ENCODE peak calls at places on chromosomes 3 and 15, in six cellular contexts. C, Z, T, L, S and K are unnamed samples.

GRCh38 chr15:88535100-88535499 is 11.4 kb downstream of the DET1 start:
- DNase-seq in T (peak; percentile 27), C (no peak), S (no peak), L (no peak), Z (no peak), K (no peak)

GRCh38 chr3:191919627-191920026 is 458.7 kb downstream of the PYDC2 start:
- DNase-seq in S (no peak), T (no peak), L (no peak), Z (no peak), C (no peak), K (no peak)

GRCh38 chr15:57506422-57506821 is 85.3 kb upstream of the MYZAP start:
- DNase-seq in T (no peak), L (no peak), S (no peak), Z (no peak), C (no peak), K (no peak)

GRCh38 chr3:137325170-137325569 is 367.4 kb downstream of the IL20RB start:
- DNase-seq in S (no peak), T (no peak), L (no peak), C (no peak), Z (no peak), K (no peak)

GRCh38 chr15:25775317-25775912 is 87.7 kb downstream of the ATP10A start:
- DNase-seq in L (no peak), Z (no peak), S (no peak), T (no peak), C (no peak), K (peak; percentile 75)

GRCh38 chr15:41022487-41023090 is 69.3 kb downstream of the CHAC1 start:
- DNase-seq in S (no peak), T (no peak), L (peak; percentile 50), Z (peak; percentile 28), C (no peak), K (no peak)

GRCh38 chr3:71955549-71956373 is 170.8 kb upstream of the PROK2 start:
- DNase-seq in L (peak; percentile 75), T (peak; percentile 38), Z (peak; percentile 45), S (peak; percentile 77), C (peak; percentile 84), K (peak; percentile 61)

GRCh38 chr15:59590027-59590426 is 21.6 kb upstream of the GCNT3 start:
- DNase-seq in S (no peak), L (no peak), C (no peak), T (no peak), Z (no peak), K (no peak)

GRCh38 chr15:83115831-83116565 is 8.6 kb downstream of the TM6SF1 start:
- DNase-seq in Z (no peak), L (no peak), S (no peak), T (no peak), C (no peak), K (no peak)

GRCh38 chr15:27912283-27912682 is 186.8 kb downstream of the OCA2 start:
- DNase-seq in T (no peak), L (no peak), S (no peak), C (no peak), Z (no peak), K (no peak)

GRCh38 chr3:65048151-65048550 is 360.4 kb upstream of the ADAMTS9 start:
- DNase-seq in C (no peak), T (peak; percentile 76), S (no peak), L (no peak), Z (no peak), K (no peak)

GRCh38 chr3:45105855-45106655 is 40.1 kb downstream of the CDCP1 start:
- DNase-seq in T (peak; percentile 82), Z (peak; percentile 73), L (no peak), C (no peak), S (no peak), K (no peak)

GRCh38 chr3:144809381-144809780 is 837.8 kb downstream of the DIPK2A start:
- DNase-seq in S (no peak), Z (no peak), T (no peak), C (no peak), L (no peak), K (no peak)

GRCh38 chr3:11199902-11200678 is 45.8 kb downstream of the HRH1 start:
- DNase-seq in S (no peak), T (peak; percentile 78), L (no peak), C (peak; percentile 31), Z (no peak), K (no peak)

DNA sequence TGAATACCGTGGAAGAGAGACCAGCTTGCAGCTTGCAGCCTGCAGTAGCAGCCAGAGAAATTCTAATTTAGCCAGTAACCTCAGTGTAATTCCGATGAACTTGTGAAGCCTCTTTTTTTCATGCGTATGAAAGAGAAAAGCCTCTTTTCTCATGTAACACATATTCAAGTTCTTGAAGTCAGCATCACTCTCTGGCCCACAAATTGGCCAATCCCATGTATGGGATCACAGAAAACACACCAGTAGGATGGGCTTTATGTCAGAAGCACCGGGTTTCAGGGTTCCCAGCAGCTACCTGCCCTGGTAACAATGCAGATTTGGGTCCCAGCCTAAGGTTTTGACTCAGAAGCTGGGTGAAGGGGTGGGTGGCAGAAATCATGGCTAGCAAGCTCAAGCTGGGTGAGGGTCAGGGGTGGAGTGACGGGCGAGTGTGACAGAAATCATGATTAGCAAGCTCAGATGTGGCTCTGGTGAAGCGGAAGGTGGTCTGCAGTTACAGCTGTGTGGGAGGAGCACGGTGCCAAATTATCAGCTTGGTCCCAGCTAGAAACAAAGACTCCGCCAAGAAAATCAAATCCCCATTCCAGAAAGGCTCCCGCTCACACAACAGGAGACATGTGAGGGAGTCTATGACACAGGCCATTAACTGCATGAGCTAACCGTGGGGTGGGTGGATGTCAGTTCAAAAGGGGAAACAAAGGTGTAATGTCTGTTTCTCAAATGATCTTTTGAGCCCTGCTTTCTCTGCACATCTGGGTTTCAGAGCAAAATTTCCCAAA is 86.7 kb downstream of the SNRK start:
- DNase-seq in L (no peak), Z (no peak), T (no peak), C (no peak), S (no peak), K (no peak)
- H3K27ac ChIP-seq in L (no peak overlapping the region), Z (no peak overlapping the region), T (no peak overlapping the region), C (no peak overlapping the region), S (no peak overlapping the region), K (no peak overlapping the region)

DNA sequence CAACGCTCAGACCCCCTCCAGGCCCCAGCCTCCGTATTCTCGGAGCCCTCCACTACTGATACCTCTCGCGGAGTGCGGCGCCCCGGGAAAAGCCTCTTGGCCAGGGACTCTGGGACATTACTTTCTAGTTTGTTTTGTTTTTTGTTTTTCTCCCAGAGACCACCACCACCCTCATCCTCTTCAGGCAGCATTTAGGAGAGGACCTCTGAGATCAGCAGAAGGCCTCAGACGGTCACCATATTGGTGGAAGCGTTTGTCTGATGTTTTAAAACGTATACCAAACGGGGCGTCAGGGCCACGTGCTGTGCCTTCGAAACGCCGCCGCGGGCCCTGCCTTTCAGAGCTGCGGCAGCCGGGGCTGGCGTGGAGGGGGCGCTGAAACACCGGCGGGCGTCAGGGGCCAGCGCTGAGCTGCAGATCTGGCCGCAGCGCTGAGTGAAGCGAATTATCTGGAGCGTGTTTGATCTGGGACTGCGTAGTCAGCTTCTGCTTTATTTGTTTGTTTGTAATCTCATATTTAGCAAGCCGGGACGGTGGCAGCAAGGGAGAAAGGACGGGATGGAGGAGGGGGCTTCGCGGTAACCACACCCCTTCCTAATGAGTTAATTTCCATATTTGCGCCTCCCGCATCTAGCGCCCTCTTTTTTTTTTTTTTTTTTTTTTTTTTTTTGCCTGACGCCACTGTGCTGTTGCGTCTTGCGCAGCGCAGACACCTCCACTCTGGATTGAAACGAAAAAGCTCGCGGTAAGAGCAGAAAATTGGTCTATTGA is 14.8 kb downstream of the SOX2 start:
- DNase-seq in C (no peak), L (no peak), S (no peak), Z (no peak), T (no peak), K (no peak)
- TF ChIP-seq CTCF in C (no peak), L (peak; percentile 23), S (no peak), Z (no peak), T (peak; percentile 42), K (no peak)

DNA sequence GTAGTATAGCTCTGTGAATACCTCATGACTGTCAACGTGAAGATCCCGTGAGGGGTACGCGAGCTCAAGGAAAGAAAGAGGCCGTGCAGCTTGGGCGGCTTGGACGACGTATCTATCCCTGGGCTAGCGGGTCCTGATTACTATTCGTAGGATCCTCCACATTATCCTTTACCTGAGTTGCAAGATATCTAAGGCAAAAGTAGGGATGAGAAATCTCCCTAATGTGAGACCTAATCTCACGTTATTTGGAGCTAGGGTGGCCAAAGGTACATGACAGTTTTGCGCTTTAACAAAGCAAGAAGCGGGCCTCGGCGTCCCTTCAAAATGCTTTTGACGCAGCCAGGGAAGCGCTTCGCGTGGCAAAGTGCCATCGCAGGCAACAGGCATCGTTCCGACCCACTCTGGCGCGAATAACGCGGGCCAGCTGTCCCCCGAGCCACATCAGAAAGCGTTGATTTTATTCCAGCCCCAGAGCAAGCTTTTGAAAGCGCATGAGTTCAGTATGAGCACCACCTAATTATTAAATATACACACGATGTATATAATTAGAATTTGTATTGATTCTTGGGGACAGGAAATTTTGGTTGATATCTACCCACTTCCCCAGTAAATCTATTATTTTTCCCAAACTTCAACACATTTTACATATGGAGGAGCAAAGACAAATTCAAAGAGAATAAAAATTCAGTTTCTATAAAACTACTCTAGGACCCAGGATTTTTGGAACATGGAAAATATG is 2.5 kb upstream of the EOMES start:
- DNase-seq in T (peak; percentile 37), S (no peak), C (no peak), Z (no peak), L (peak; percentile 71), K (no peak)
- H3K27me3 ChIP-seq in T (peaks cover 90% of the 10 kb centered on the region), S (peaks cover 2% of the 10 kb centered on the region), C (peaks cover 100% of the 10 kb centered on the region), Z (no peaks in the 10 kb centered on the region), L (peaks cover 72% of the 10 kb centered on the region), K (peaks cover 100% of the 10 kb centered on the region)

GRCh38 chr15:38551720-38552627 is 12.6 kb downstream of the RASGRP1 start:
- DNase-seq in Z (no peak), S (no peak), C (no peak), L (no peak), T (no peak), K (no peak)

GRCh38 chr15:38553071-38553470 is 11.5 kb downstream of the RASGRP1 start:
- DNase-seq in S (no peak), T (no peak), L (no peak), C (no peak), Z (no peak), K (no peak)

GRCh38 chr15:38555686-38556334 is 8.8 kb downstream of the RASGRP1 start:
- DNase-seq in S (no peak), L (no peak), Z (no peak), C (no peak), T (peak; percentile 59), K (no peak)

GRCh38 chr15:38557855-38558713 is 6.5 kb downstream of the RASGRP1 start:
- DNase-seq in C (no peak), T (no peak), S (no peak), Z (no peak), L (no peak), K (no peak)

DNA sequence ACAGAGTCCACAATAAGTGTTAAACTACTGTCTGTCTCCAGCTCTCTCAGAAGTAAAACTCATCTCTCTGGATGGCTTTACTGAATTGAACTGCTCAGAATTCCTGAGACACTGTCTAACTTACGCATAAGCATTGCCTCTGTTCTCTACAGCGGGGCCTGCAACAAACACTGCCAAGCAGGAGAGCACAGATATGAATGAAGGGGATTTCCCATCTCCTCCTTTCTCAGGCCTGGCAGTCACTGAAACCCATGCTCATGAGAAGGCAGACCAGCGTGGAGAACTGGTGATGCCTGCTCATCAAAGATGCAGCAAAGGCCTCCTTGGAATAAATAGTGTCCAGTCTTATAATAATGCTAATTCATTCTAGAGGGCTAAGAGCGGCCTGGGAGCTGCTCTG is 10.3 kb downstream of the RASGRP1 start:
- DNase-seq in T (no peak), L (no peak), S (no peak), Z (no peak), C (no peak), K (no peak)
- H3K27ac ChIP-seq in T (no peak overlapping the region), L (peak overlapping the region; percentile 57), S (no peak overlapping the region), Z (no peak overlapping the region), C (no peak overlapping the region), K (no peak overlapping the region)